ENCODE peak calls at places on chromosome 16, in nine cellular contexts. One of them, this sample, is unnamed.

GRCh38 chr16:75660726-75661302 is 13.2 kb downstream of the TERF2IP start:
- DNase-seq in WERI-Rb-1: no peak
- DNase-seq in H54: no peak
- DNase-seq in brain microvascular endothelial cell: no peak
- DNase-seq in NCI-H460: no peak
- DNase-seq in Kasumi-1: no peak
- DNase-seq in NCI-H2081: no peak
- DNase-seq in RWPE1: no peak
- DNase-seq in iPS-NIHi11: no peak
- DNase-seq in this sample: no peak

GRCh38 chr16:10741844-10742243 is 1.8 kb upstream of the NUBP1 start:
- DNase-seq in H54: no peak
- DNase-seq in WERI-Rb-1: no peak
- DNase-seq in NCI-H2081: no peak
- DNase-seq in NCI-H460: no peak
- DNase-seq in iPS-NIHi11: no peak
- DNase-seq in brain microvascular endothelial cell: no peak
- DNase-seq in RWPE1: no peak
- DNase-seq in Kasumi-1: no peak
- DNase-seq in this sample: no peak

GRCh38 chr16:85557976-85558589 is 55.0 kb upstream of the GSE1 start:
- DNase-seq in NCI-H2081: peak
- DNase-seq in H54: no peak
- DNase-seq in brain microvascular endothelial cell: no peak
- DNase-seq in iPS-NIHi11: no peak
- DNase-seq in WERI-Rb-1: peak
- DNase-seq in Kasumi-1: no peak
- DNase-seq in RWPE1: peak
- DNase-seq in NCI-H460: no peak
- DNase-seq in this sample: no peak

GRCh38 chr16:47644166-47644565 is 183.0 kb downstream of the PHKB start:
- DNase-seq in NCI-H2081: no peak
- DNase-seq in RWPE1: peak
- DNase-seq in brain microvascular endothelial cell: peak
- DNase-seq in WERI-Rb-1: no peak
- DNase-seq in H54: peak
- DNase-seq in iPS-NIHi11: no peak
- DNase-seq in Kasumi-1: peak
- DNase-seq in NCI-H460: no peak
- DNase-seq in this sample: peak

GRCh38 chr16:3580686-3581085 is 3.5 kb upstream of the NLRC3 start:
- DNase-seq in NCI-H460: no peak
- DNase-seq in NCI-H2081: no peak
- DNase-seq in WERI-Rb-1: no peak
- DNase-seq in iPS-NIHi11: no peak
- DNase-seq in brain microvascular endothelial cell: peak
- DNase-seq in RWPE1: no peak
- DNase-seq in Kasumi-1: no peak
- DNase-seq in H54: no peak
- DNase-seq in this sample: no peak

GRCh38 chr16:11328172-11329079 is 16.8 kb upstream of the RMI2 start:
- DNase-seq in NCI-H460: peak
- DNase-seq in H54: peak
- DNase-seq in iPS-NIHi11: peak
- DNase-seq in NCI-H2081: no peak
- DNase-seq in brain microvascular endothelial cell: peak
- DNase-seq in WERI-Rb-1: no peak
- DNase-seq in RWPE1: peak
- DNase-seq in Kasumi-1: peak
- DNase-seq in this sample: peak

GRCh38 chr16:28090646-28091377 is 27.3 kb upstream of the GSG1L start:
- DNase-seq in NCI-H460: no peak
- DNase-seq in WERI-Rb-1: peak
- DNase-seq in H54: peak
- DNase-seq in brain microvascular endothelial cell: peak
- DNase-seq in RWPE1: peak
- DNase-seq in NCI-H2081: no peak
- DNase-seq in Kasumi-1: no peak
- DNase-seq in iPS-NIHi11: peak
- DNase-seq in this sample: no peak

GRCh38 chr16:86685071-86685470 is 106.7 kb downstream of the FOXL1 start:
- DNase-seq in NCI-H2081: no peak
- DNase-seq in WERI-Rb-1: no peak
- DNase-seq in RWPE1: no peak
- DNase-seq in H54: no peak
- DNase-seq in brain microvascular endothelial cell: no peak
- DNase-seq in NCI-H460: no peak
- DNase-seq in Kasumi-1: no peak
- DNase-seq in iPS-NIHi11: no peak
- DNase-seq in this sample: no peak

GRCh38 chr16:64481497-64481896 is 640.4 kb downstream of the CDH11 start:
- DNase-seq in H54: no peak
- DNase-seq in Kasumi-1: no peak
- DNase-seq in NCI-H2081: no peak
- DNase-seq in NCI-H460: no peak
- DNase-seq in RWPE1: no peak
- DNase-seq in WERI-Rb-1: peak
- DNase-seq in brain microvascular endothelial cell: no peak
- DNase-seq in iPS-NIHi11: no peak
- DNase-seq in this sample: no peak

GRCh38 chr16:1244881-1245280 is 4.4 kb downstream of the TPSAB1 start:
- DNase-seq in Kasumi-1: peak
- DNase-seq in brain microvascular endothelial cell: no peak
- DNase-seq in WERI-Rb-1: peak
- DNase-seq in H54: no peak
- DNase-seq in RWPE1: no peak
- DNase-seq in iPS-NIHi11: peak
- DNase-seq in NCI-H2081: no peak
- DNase-seq in NCI-H460: no peak
- DNase-seq in this sample: no peak

GRCh38 chr16:27243725-27244362 is 24.7 kb downstream of the NSMCE1 start:
- DNase-seq in Kasumi-1: no peak
- DNase-seq in iPS-NIHi11: no peak
- DNase-seq in RWPE1: no peak
- DNase-seq in brain microvascular endothelial cell: no peak
- DNase-seq in NCI-H2081: no peak
- DNase-seq in H54: no peak
- DNase-seq in NCI-H460: no peak
- DNase-seq in WERI-Rb-1: no peak
- DNase-seq in this sample: no peak

GRCh38 chr16:1330260-1330914 is 3.1 kb upstream of the BAIAP3 start:
- DNase-seq in iPS-NIHi11: peak
- DNase-seq in H54: no peak
- DNase-seq in WERI-Rb-1: no peak
- DNase-seq in NCI-H460: no peak
- DNase-seq in NCI-H2081: no peak
- DNase-seq in RWPE1: no peak
- DNase-seq in brain microvascular endothelial cell: no peak
- DNase-seq in Kasumi-1: no peak
- DNase-seq in this sample: no peak

GRCh38 chr16:81524382-81524781 is 79.8 kb downstream of the CMIP start:
- DNase-seq in Kasumi-1: no peak
- DNase-seq in H54: no peak
- DNase-seq in NCI-H460: no peak
- DNase-seq in NCI-H2081: no peak
- DNase-seq in WERI-Rb-1: no peak
- DNase-seq in RWPE1: no peak
- DNase-seq in iPS-NIHi11: no peak
- DNase-seq in brain microvascular endothelial cell: no peak
- DNase-seq in this sample: no peak

GRCh38 chr16:71467810-71468209 is 5.8 kb upstream of the ZNF23 start:
- DNase-seq in NCI-H460: peak
- DNase-seq in H54: no peak
- DNase-seq in Kasumi-1: peak
- DNase-seq in iPS-NIHi11: peak
- DNase-seq in WERI-Rb-1: no peak
- DNase-seq in brain microvascular endothelial cell: no peak
- DNase-seq in NCI-H2081: no peak
- DNase-seq in RWPE1: peak
- DNase-seq in this sample: no peak

GRCh38 chr16:4404967-4405696 is 11.3 kb downstream of the CORO7 start:
- DNase-seq in NCI-H460: no peak
- DNase-seq in Kasumi-1: no peak
- DNase-seq in NCI-H2081: no peak
- DNase-seq in brain microvascular endothelial cell: no peak
- DNase-seq in WERI-Rb-1: no peak
- DNase-seq in iPS-NIHi11: no peak
- DNase-seq in H54: no peak
- DNase-seq in RWPE1: no peak
- DNase-seq in this sample: no peak

GRCh38 chr16:67748791-67749282 is 29.7 kb upstream of the GFOD2 start:
- DNase-seq in WERI-Rb-1: no peak
- DNase-seq in H54: no peak
- DNase-seq in brain microvascular endothelial cell: no peak
- DNase-seq in Kasumi-1: no peak
- DNase-seq in NCI-H2081: no peak
- DNase-seq in RWPE1: no peak
- DNase-seq in iPS-NIHi11: no peak
- DNase-seq in NCI-H460: no peak
- DNase-seq in this sample: no peak

GRCh38 chr16:81315271-81316175 is 761 bp downstream of the GAN start:
- DNase-seq in RWPE1: peak
- DNase-seq in iPS-NIHi11: peak
- DNase-seq in NCI-H460: peak
- DNase-seq in NCI-H2081: peak
- DNase-seq in Kasumi-1: peak
- DNase-seq in WERI-Rb-1: peak
- DNase-seq in brain microvascular endothelial cell: peak
- DNase-seq in H54: peak
- DNase-seq in this sample: peak

GRCh38 chr16:1290032-1290431 is 19.4 kb upstream of the UBE2I start:
- DNase-seq in brain microvascular endothelial cell: no peak
- DNase-seq in H54: no peak
- DNase-seq in WERI-Rb-1: no peak
- DNase-seq in Kasumi-1: no peak
- DNase-seq in NCI-H460: no peak
- DNase-seq in iPS-NIHi11: no peak
- DNase-seq in NCI-H2081: no peak
- DNase-seq in RWPE1: no peak
- DNase-seq in this sample: no peak

This sample was measured in stromal cell of bone marrow.